ENCODE peak calls at places on chromosome 19, in nine cellular contexts. Q, X, P, G, U, O, D, N and M are unnamed samples. For H3K36me3, the result is how much of the 10 kb centered on the place peaks cover.

GRCh38 chr19:40143612-40144011 is 47.6 kb upstream of the MAP3K10 start:
- DNase-seq in G (no peak), P (no peak), X (no peak), D (no peak), N (peak), U (no peak), Q (no peak), O (no peak), M (no peak)

GRCh38 chr19:15332311-15332996 is at the start of gene BRD4:
- DNase-seq in Q (peak), X (peak), G (peak), O (peak), P (peak), D (peak), U (peak), N (peak), M (peak)

GRCh38 chr19:49524812-49525455 is 2.9 kb upstream of the RCN3 start:
- DNase-seq in U (no peak), Q (no peak), N (no peak), P (no peak), D (no peak), G (no peak), X (no peak), O (no peak), M (no peak)

GRCh38 chr19:10009269-10009665 is 1.0 kb downstream of the COL5A3 start:
- DNase-seq in X (peak), N (peak), O (peak), Q (peak), U (no peak), P (peak), G (peak), D (peak), M (no peak)

GRCh38 chr19:4380254-4380727 is 20.1 kb downstream of the SH3GL1 start:
- DNase-seq in N (peak), U (no peak), X (peak), P (no peak), G (no peak), Q (no peak), D (peak), O (no peak), M (peak)

GRCh38 chr19:54160182-54160811 is 776 bp upstream of the LENG1 start:
- DNase-seq in G (peak), Q (peak), X (no peak), P (peak), N (no peak), D (no peak), O (no peak), U (no peak), M (no peak)

GRCh38 chr19:28297036-28297435 is 915.9 kb downstream of the UQCRFS1 start:
- DNase-seq in D (no peak), U (no peak), X (no peak), P (no peak), G (no peak), Q (peak), O (no peak), N (no peak), M (no peak)

GRCh38 chr19:19385900-19386339 is 19.6 kb upstream of the GATAD2A start:
- DNase-seq in G (no peak), X (no peak), N (no peak), Q (peak), D (no peak), U (no peak), P (peak), O (no peak), M (no peak)

GRCh38 chr19:44607049-44607448 is 6.3 kb upstream of the IGSF23 start:
- DNase-seq in D (no peak), Q (peak), P (peak), X (no peak), O (no peak), N (no peak), G (peak), U (no peak), M (no peak)

GRCh38 chr19:53055117-53055516 is 10.6 kb downstream of the ERVV-2 start:
- DNase-seq in G (no peak), N (no peak), U (peak), Q (no peak), P (no peak), O (no peak), D (no peak), X (no peak), M (no peak)

GRCh38 chr19:8517551-8518442 is 3.8 kb upstream of the ZNF414 start:
- DNase-seq in X (no peak), G (peak), D (no peak), P (no peak), O (no peak), U (no peak), N (no peak), Q (no peak), M (no peak)

GRCh38 chr19:29666634-29667389 is 1.6 kb downstream of the PLEKHF1 start:
- DNase-seq in X (no peak), D (peak), Q (peak), O (peak), P (peak), U (peak), N (peak), G (peak), M (no peak)

GRCh38 chr19:33520048-33520643 is 1.4 kb downstream of the PEPD start:
- DNase-seq in Q (no peak), D (no peak), X (no peak), N (no peak), O (no peak), U (no peak), G (no peak), P (no peak), M (no peak)

GRCh38 chr19:33524024-33524664 is 2.6 kb upstream of the PEPD start:
- DNase-seq in X (no peak), N (no peak), P (no peak), G (no peak), U (no peak), D (peak), O (no peak), Q (no peak), M (no peak)

GRCh38 chr19:33520844-33521479 is 629 bp downstream of the PEPD start:
- DNase-seq in U (no peak), G (peak), D (no peak), Q (no peak), P (no peak), O (no peak), N (no peak), X (no peak), M (no peak)

GRCh38 chr19:33521480-33522370 is at the start of gene PEPD:
- DNase-seq in D (peak), Q (peak), U (peak), N (peak), X (peak), P (peak), G (peak), O (peak), M (peak)

GRCh38 chr19:33522371-33522662 is 726 bp upstream of the PEPD start:
- DNase-seq in G (no peak), X (no peak), D (no peak), U (no peak), O (no peak), N (no peak), Q (no peak), P (no peak), M (no peak)
- H3K27ac ChIP-seq in G (no peak), X (peak), D (peak), U (no peak), O (no peak), N (no peak), Q (no peak), P (no peak), M (no peak)

DNA sequence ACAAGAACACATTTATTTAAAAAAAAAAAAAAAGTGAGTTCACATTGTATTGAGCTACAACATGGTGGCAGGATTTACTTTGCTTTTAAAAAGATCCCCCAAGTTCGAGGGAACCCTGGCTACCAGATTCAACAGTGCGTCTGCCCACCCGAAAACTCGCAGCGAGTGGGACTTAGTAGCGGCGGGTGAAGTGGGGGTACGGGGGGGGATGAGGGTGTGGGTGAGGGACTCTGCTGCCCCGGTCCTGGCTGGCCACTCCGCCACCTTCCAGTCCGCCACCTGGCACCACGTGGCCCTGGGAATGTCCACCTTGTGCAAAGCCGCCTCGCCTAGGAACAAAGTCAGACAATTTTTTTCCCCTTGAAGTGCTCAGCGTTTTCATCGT is 19.3 kb upstream of the TINCR start:
- DNase-seq in P (no peak), Q (no peak), U (no peak), X (peak), N (no peak), O (no peak), D (peak), G (no peak), M (no peak)
- H3K36me3 ChIP-seq in P (under half), Q (under half), U (under half), X (under half), N (under half), O (under half), D (half or more), G (half or more), M (under half)

GRCh38 chr19:6744381-6745288 is 5.2 kb downstream of the TRIP10 start:
- DNase-seq in D (peak), G (peak), O (peak), Q (peak), N (peak), X (no peak), U (peak), P (peak), M (peak)
- H3K27ac ChIP-seq in D (peak), G (peak), O (peak), Q (peak), N (peak), X (peak), U (peak), P (peak), M (peak)

GRCh38 chr19:55641376-55642152 is 762 bp downstream of the ZNF580 start:
- DNase-seq in P (no peak), G (peak), X (peak), O (no peak), N (no peak), U (no peak), Q (peak), D (no peak), M (no peak)
- H3K36me3 ChIP-seq in P (under half), G (under half), X (under half), O (under half), N (under half), U (under half), Q (under half), D (under half), M (under half)

GRCh38 chr19:51689751-51690358 is 3.3 kb upstream of the SPACA6 start:
- DNase-seq in U (peak), O (no peak), D (peak), Q (peak), G (peak), P (peak), X (peak), N (peak), M (no peak)
- H3K27ac ChIP-seq in U (no peak), O (peak), D (peak), Q (peak), G (peak), P (peak), X (peak), N (peak), M (peak)

DNA sequence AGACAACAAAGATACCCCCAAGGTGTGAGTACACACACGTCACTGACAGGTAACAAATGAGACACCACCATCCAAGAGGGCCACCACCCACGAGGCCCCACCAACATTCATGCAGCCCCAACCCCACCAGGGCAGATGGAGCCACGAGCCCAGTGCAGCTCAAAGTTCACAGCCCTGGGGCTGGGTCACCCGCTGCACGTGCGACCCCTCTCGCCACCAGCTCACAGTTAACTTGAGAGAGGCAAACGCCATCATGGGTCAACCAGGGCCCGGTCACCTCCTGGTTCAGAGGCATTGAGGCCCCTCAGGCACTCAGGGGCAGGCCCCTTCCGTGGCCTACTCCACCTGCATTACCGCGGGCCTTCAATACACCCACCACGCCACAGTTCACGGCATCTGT is 49.8 kb downstream of the EPS15L1 start:
- DNase-seq in X (no peak), G (no peak), Q (no peak), P (no peak), N (no peak), D (no peak), O (no peak), U (no peak), M (no peak)
- H3K36me3 ChIP-seq in X (under half), G (half or more), Q (under half), P (under half), N (under half), D (half or more), O (under half), U (under half), M (half or more)

GRCh38 chr19:47049307-47049700 is 880 bp upstream of the TMEM160 start:
- DNase-seq in O (no peak), P (no peak), X (no peak), D (no peak), Q (peak), G (no peak), N (no peak), U (peak), M (no peak)
- H3K27ac ChIP-seq in O (no peak), P (no peak), X (no peak), D (no peak), Q (no peak), G (peak), N (no peak), U (no peak), M (no peak)

GRCh38 chr19:55246462-55247451 is 12.1 kb downstream of the PPP6R1 start:
- DNase-seq in P (no peak), N (no peak), Q (no peak), O (no peak), U (no peak), D (peak), G (no peak), X (no peak), M (no peak)
- H3K36me3 ChIP-seq in P (under half), N (under half), Q (under half), O (under half), U (under half), D (half or more), G (under half), X (under half), M (under half)

GRCh38 chr19:3368441-3368795 is 2.0 kb downstream of the NFIC start:
- DNase-seq in X (no peak), Q (no peak), N (no peak), O (no peak), D (peak), G (no peak), U (no peak), P (no peak), M (no peak)
- H3K27ac ChIP-seq in X (no peak), Q (peak), N (peak), O (peak), D (peak), G (peak), U (no peak), P (no peak), M (peak)

GRCh38 chr19:47152632-47153031 is 22.0 kb downstream of the SAE1 start:
- DNase-seq in D (no peak), O (no peak), G (no peak), X (no peak), Q (no peak), U (peak), P (no peak), N (no peak), M (no peak)
- H3K36me3 ChIP-seq in D (half or more), O (under half), G (half or more), X (half or more), Q (under half), U (under half), P (under half), N (under half), M (half or more)